ENCODE peak calls at places on chromosomes 3 and 15, in six cellular contexts. M is ovary; Q is epithelial cell of prostate; X is gastrocnemius medialis; I is colonic mucosa; O is CD8-positive, alpha-beta T cell. S is an unnamed sample.

GRCh38 chr15:29968099-29968892 is 114.5 kb upstream of the GOLGA8J start:
- DNase-seq in M (peak; percentile 11), Q (no peak), X (no peak), I (no peak), O (no peak), S (peak; percentile 68)

GRCh38 chr3:149273096-149273751 is 51.6 kb upstream of the CP start:
- DNase-seq in M (peak; percentile 31), Q (peak; percentile 40), X (peak; percentile 20), I (peak; percentile 53), O (peak; percentile 22), S (no peak)

GRCh38 chr3:188270423-188270972 is 116.5 kb downstream of the LPP start:
- DNase-seq in M (no peak), Q (no peak), X (no peak), I (no peak), O (no peak), S (no peak)

GRCh38 chr3:106943071-106943470 is 434.2 kb upstream of the CCDC54 start:
- DNase-seq in M (no peak), Q (no peak), X (no peak), I (no peak), O (no peak), S (no peak)

GRCh38 chr3:170953736-170954135 is 45.3 kb upstream of the EIF5A2 start:
- DNase-seq in M (no peak), Q (no peak), X (no peak), I (no peak), O (no peak), S (peak; percentile 34)

GRCh38 chr15:41980654-41981323 is 8.4 kb upstream of the EHD4 start:
- DNase-seq in M (peak; percentile 24), Q (no peak), X (no peak), I (peak; percentile 82), O (no peak), S (no peak)

GRCh38 chr3:11917051-11917450 is 70.4 kb upstream of the TAMM41 start:
- DNase-seq in M (no peak), Q (no peak), X (no peak), I (no peak), O (no peak), S (no peak)

GRCh38 chr3:26718295-26718694 is 95.7 kb downstream of the LRRC3B start:
- DNase-seq in M (no peak), Q (no peak), X (no peak), I (no peak), O (no peak), S (no peak)

GRCh38 chr3:188937389-188937788 is 234.4 kb upstream of the TPRG1 start:
- DNase-seq in M (no peak), Q (no peak), X (no peak), I (no peak), O (no peak), S (no peak)

GRCh38 chr3:123336441-123336851 is 112.4 kb downstream of the ADCY5 start:
- DNase-seq in M (no peak), Q (no peak), X (no peak), I (no peak), O (no peak), S (no peak)

GRCh38 chr3:169146866-169147245 is 516.7 kb downstream of the MECOM start:
- DNase-seq in M (no peak), Q (no peak), X (no peak), I (peak; percentile 31), O (no peak), S (no peak)

DNA sequence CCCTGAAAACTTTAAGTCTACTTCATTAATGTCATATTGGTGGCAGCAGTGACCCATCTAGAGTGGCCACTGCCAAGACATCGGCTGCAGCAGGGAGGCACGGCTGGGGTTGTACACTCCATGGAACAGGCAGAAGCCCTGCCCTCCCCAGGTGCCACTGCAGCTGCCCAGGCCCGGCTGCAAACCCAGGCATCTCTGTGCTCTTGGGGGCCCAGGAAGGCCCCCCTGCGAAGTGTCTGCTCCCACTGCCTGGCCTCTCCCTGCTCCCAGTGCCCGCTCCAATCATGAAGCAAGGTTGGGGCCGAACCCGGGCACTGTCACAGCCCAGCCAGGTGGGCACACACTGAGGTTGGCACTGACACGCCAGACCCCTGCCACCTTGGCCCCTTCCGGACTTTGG is 12.1 kb upstream of the RPL14 start:
- DNase-seq in M (no peak), Q (no peak), X (no peak), I (no peak), O (no peak), S (no peak)
- H3K27ac ChIP-seq in M (no peak overlapping the region), Q (no peak overlapping the region), X (no peak overlapping the region), I (no peak overlapping the region), O (no peak overlapping the region), S (no peak overlapping the region)

GRCh38 chr3:122299872-122300460 is 25.1 kb upstream of the CSTA start:
- DNase-seq in M (no peak), Q (no peak), X (no peak), I (peak; percentile 40), O (peak; percentile 54), S (no peak)

GRCh38 chr3:122298239-122298638 is 26.8 kb upstream of the CSTA start:
- DNase-seq in M (no peak), Q (no peak), X (no peak), I (no peak), O (no peak), S (no peak)

GRCh38 chr3:122305818-122306621 is 19.0 kb upstream of the CSTA start:
- DNase-seq in M (no peak), Q (no peak), X (no peak), I (peak; percentile 62), O (no peak), S (no peak)

GRCh38 chr3:122299222-122299621 is 25.8 kb upstream of the CSTA start:
- DNase-seq in M (no peak), Q (no peak), X (no peak), I (no peak), O (no peak), S (no peak)

DNA sequence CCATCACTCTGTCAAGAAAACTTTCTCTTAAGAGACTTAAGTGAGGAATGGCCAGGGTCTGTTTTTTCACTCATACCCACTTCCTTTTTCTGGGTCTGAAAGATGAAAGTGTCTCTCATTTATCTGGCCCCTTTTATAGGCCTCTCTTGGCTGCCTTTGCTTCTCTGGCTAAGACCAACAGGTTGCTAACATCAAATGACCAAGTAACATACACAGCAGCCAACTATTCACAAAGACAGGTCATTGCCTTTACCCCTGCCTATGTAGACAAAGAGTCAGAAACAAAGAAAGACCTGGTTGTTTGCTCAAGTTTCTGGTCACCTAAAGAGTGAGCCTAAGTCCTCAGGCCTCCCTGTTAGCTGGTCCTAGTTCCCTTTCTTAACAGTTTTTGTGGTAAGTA is 24.0 kb upstream of the CSTA start:
- DNase-seq in M (no peak), Q (no peak), X (no peak), I (no peak), O (no peak), S (no peak)
- H3K27ac ChIP-seq in M (no peak overlapping the region), Q (no peak overlapping the region), X (no peak overlapping the region), I (no peak overlapping the region), O (no peak overlapping the region), S (no peak overlapping the region)

DNA sequence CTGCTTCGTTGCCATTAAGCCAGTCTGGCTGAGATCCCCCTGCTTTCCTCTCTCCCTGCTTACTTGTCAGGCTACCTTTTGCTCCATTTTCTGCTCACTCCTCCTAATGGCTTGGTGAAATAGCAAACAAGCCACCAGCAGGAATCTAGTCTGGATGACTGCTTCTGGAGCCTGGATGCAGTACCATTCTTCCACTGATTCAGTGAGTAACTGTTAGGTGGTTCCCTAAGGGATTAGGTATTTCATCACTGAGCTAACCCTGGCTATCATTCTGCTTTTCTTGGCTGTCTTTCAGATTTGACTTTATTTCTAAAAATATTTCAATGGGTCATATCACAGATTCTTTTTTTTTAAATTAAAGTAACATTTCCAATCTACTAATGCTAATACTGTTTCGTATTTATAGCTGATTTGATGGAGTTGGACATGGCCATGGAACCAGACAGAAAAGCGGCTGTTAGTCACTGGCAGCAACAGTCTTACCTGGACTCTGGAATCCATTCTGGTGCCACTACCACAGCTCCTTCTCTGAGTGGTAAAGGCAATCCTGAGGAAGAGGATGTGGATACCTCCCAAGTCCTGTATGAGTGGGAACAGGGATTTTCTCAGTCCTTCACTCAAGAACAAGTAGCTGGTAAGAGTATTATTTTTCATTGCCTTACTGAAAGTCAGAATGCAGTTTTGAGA is 25.0 kb downstream of the CTNNB1 start:
- DNase-seq in M (no peak), Q (no peak), X (peak; percentile 20), I (no peak), O (no peak), S (no peak)
- H3K27ac ChIP-seq in M (no peak overlapping the region), Q (peak overlapping the region; percentile 26), X (peak overlapping the region; percentile 50), I (no peak overlapping the region), O (no peak overlapping the region), S (no peak overlapping the region)

DNA sequence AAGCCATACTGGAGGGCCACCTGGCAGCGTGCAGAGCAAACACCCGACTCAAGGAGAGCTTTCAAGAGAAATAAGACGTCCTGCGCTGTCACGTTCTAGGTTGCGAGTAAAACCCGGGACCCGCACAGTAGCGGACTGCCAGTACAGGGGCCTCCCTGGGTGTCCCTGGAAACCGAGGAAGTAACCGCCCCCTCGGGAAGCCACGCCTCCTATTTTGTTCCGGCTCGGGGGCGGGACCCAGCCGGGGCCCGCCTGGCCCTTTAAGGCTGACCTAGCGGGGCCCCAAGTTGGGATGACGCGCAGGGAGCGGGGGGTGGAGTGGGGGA is 218 bp upstream of the MAPKAPK3 start:
- DNase-seq in M (peak; percentile 93), Q (no peak), X (peak; percentile 92), I (peak; percentile 98), O (peak; percentile 95), S (peak; percentile 70)
- H3K27ac ChIP-seq in M (peak overlapping the region; percentile 85), Q (peak overlapping the region; percentile 78), X (peak overlapping the region; percentile 98), I (peak overlapping the region; percentile 93), O (peak overlapping the region; percentile 56), S (peak overlapping the region; percentile 68)